ENCODE peak calls at places on chromosome 1, in eight cellular contexts. One of them, this sample, is unnamed.

GRCh38 chr1:21007876-21008275 is 168.8 kb downstream of the EIF4G3 start:
- DNase-seq in fibroblast of lung: no peak
- DNase-seq in fibroblast of the aortic adventitia: no peak
- DNase-seq in endothelial cell: no peak
- DNase-seq in glutamatergic neuron: no peak
- DNase-seq in GM12865: no peak
- DNase-seq in IMR-90: no peak
- DNase-seq in WERI-Rb-1: no peak
- DNase-seq in this sample: no peak

GRCh38 chr1:22807340-22807739 is 96.7 kb downstream of the EPHB2 start:
- DNase-seq in WERI-Rb-1: no peak
- DNase-seq in endothelial cell: no peak
- DNase-seq in glutamatergic neuron: no peak
- DNase-seq in GM12865: no peak
- DNase-seq in fibroblast of the aortic adventitia: no peak
- DNase-seq in IMR-90: no peak
- DNase-seq in fibroblast of lung: no peak
- DNase-seq in this sample: no peak

GRCh38 chr1:185049670-185050069 is 4.3 kb downstream of the RNF2 start:
- DNase-seq in fibroblast of the aortic adventitia: no peak
- DNase-seq in endothelial cell: no peak
- DNase-seq in IMR-90: no peak
- DNase-seq in WERI-Rb-1: no peak
- DNase-seq in fibroblast of lung: no peak
- DNase-seq in glutamatergic neuron: no peak
- DNase-seq in GM12865: no peak
- DNase-seq in this sample: no peak

GRCh38 chr1:242005866-242006565 is 7.1 kb upstream of the MAP1LC3C start:
- DNase-seq in WERI-Rb-1: no peak
- DNase-seq in glutamatergic neuron: no peak
- DNase-seq in GM12865: no peak
- DNase-seq in fibroblast of the aortic adventitia: peak
- DNase-seq in fibroblast of lung: no peak
- DNase-seq in IMR-90: no peak
- DNase-seq in endothelial cell: no peak
- DNase-seq in this sample: no peak

GRCh38 chr1:34176830-34177613 is at the start of gene C1orf94:
- DNase-seq in GM12865: no peak
- DNase-seq in WERI-Rb-1: no peak
- DNase-seq in endothelial cell: peak
- DNase-seq in fibroblast of lung: no peak
- DNase-seq in fibroblast of the aortic adventitia: no peak
- DNase-seq in IMR-90: no peak
- DNase-seq in glutamatergic neuron: peak
- DNase-seq in this sample: no peak

GRCh38 chr1:60279798-60280197 is 206.2 kb upstream of the C1orf87 start:
- DNase-seq in GM12865: no peak
- DNase-seq in fibroblast of the aortic adventitia: peak
- DNase-seq in endothelial cell: no peak
- DNase-seq in glutamatergic neuron: no peak
- DNase-seq in WERI-Rb-1: no peak
- DNase-seq in fibroblast of lung: peak
- DNase-seq in IMR-90: peak
- DNase-seq in this sample: no peak

GRCh38 chr1:9671377-9672140 is 20.0 kb downstream of the PIK3CD start:
- DNase-seq in glutamatergic neuron: no peak
- DNase-seq in IMR-90: peak
- DNase-seq in fibroblast of the aortic adventitia: no peak
- DNase-seq in fibroblast of lung: no peak
- DNase-seq in endothelial cell: no peak
- DNase-seq in WERI-Rb-1: peak
- DNase-seq in GM12865: no peak
- DNase-seq in this sample: no peak

GRCh38 chr1:12016182-12016581 is 3.1 kb upstream of the MIIP start:
- DNase-seq in GM12865: no peak
- DNase-seq in glutamatergic neuron: no peak
- DNase-seq in IMR-90: no peak
- DNase-seq in endothelial cell: no peak
- DNase-seq in fibroblast of lung: no peak
- DNase-seq in WERI-Rb-1: no peak
- DNase-seq in fibroblast of the aortic adventitia: no peak
- DNase-seq in this sample: no peak

GRCh38 chr1:85576642-85577420 is 3.7 kb upstream of the CCN1 start:
- DNase-seq in fibroblast of lung: peak
- DNase-seq in WERI-Rb-1: peak
- DNase-seq in glutamatergic neuron: peak
- DNase-seq in endothelial cell: peak
- DNase-seq in fibroblast of the aortic adventitia: peak
- DNase-seq in IMR-90: peak
- DNase-seq in GM12865: peak
- DNase-seq in this sample: peak

GRCh38 chr1:100383743-100384405 is 31.6 kb downstream of the CDC14A start:
- DNase-seq in IMR-90: no peak
- DNase-seq in fibroblast of the aortic adventitia: no peak
- DNase-seq in glutamatergic neuron: no peak
- DNase-seq in WERI-Rb-1: no peak
- DNase-seq in fibroblast of lung: no peak
- DNase-seq in endothelial cell: no peak
- DNase-seq in GM12865: no peak
- DNase-seq in this sample: no peak

GRCh38 chr1:62912028-62912638 is 128.2 kb downstream of the ATG4C start:
- DNase-seq in fibroblast of lung: peak
- DNase-seq in IMR-90: peak
- DNase-seq in glutamatergic neuron: no peak
- DNase-seq in endothelial cell: peak
- DNase-seq in WERI-Rb-1: no peak
- DNase-seq in fibroblast of the aortic adventitia: peak
- DNase-seq in GM12865: peak
- DNase-seq in this sample: no peak

GRCh38 chr1:35047188-35047858 is 15.6 kb upstream of the ZMYM6 start:
- DNase-seq in endothelial cell: no peak
- DNase-seq in IMR-90: peak
- DNase-seq in WERI-Rb-1: no peak
- DNase-seq in fibroblast of lung: peak
- DNase-seq in glutamatergic neuron: no peak
- DNase-seq in fibroblast of the aortic adventitia: peak
- DNase-seq in GM12865: no peak
- DNase-seq in this sample: no peak

GRCh38 chr1:35511305-35511704 is 45.9 kb downstream of the KIAA0319L start:
- DNase-seq in GM12865: no peak
- DNase-seq in glutamatergic neuron: no peak
- DNase-seq in fibroblast of the aortic adventitia: no peak
- DNase-seq in WERI-Rb-1: no peak
- DNase-seq in endothelial cell: no peak
- DNase-seq in fibroblast of lung: no peak
- DNase-seq in IMR-90: no peak
- DNase-seq in this sample: no peak

GRCh38 chr1:43550598-43551246 is 20.0 kb downstream of the PTPRF start:
- DNase-seq in WERI-Rb-1: no peak
- DNase-seq in fibroblast of the aortic adventitia: no peak
- DNase-seq in GM12865: no peak
- DNase-seq in glutamatergic neuron: no peak
- DNase-seq in IMR-90: no peak
- DNase-seq in endothelial cell: no peak
- DNase-seq in fibroblast of lung: no peak
- DNase-seq in this sample: no peak

GRCh38 chr1:171740987-171741871 is 636 bp downstream of the VAMP4 start:
- DNase-seq in IMR-90: peak
- DNase-seq in GM12865: peak
- DNase-seq in endothelial cell: peak
- DNase-seq in WERI-Rb-1: peak
- DNase-seq in fibroblast of lung: peak
- DNase-seq in fibroblast of the aortic adventitia: peak
- DNase-seq in glutamatergic neuron: peak
- DNase-seq in this sample: no peak

GRCh38 chr1:235553063-235553675 is 48.9 kb upstream of the B3GALNT2 start:
- DNase-seq in GM12865: no peak
- DNase-seq in WERI-Rb-1: peak
- DNase-seq in endothelial cell: no peak
- DNase-seq in fibroblast of lung: no peak
- DNase-seq in fibroblast of the aortic adventitia: no peak
- DNase-seq in IMR-90: no peak
- DNase-seq in glutamatergic neuron: no peak
- DNase-seq in this sample: no peak

GRCh38 chr1:235562589-235562988 is 58.3 kb upstream of the B3GALNT2 start:
- DNase-seq in endothelial cell: no peak
- DNase-seq in glutamatergic neuron: no peak
- DNase-seq in fibroblast of lung: no peak
- DNase-seq in fibroblast of the aortic adventitia: no peak
- DNase-seq in WERI-Rb-1: no peak
- DNase-seq in IMR-90: no peak
- DNase-seq in GM12865: no peak
- DNase-seq in this sample: no peak

GRCh38 chr1:235558783-235559182 is 54.5 kb upstream of the B3GALNT2 start:
- DNase-seq in WERI-Rb-1: no peak
- DNase-seq in GM12865: no peak
- DNase-seq in endothelial cell: no peak
- DNase-seq in fibroblast of lung: no peak
- DNase-seq in fibroblast of the aortic adventitia: no peak
- DNase-seq in IMR-90: no peak
- DNase-seq in glutamatergic neuron: no peak
- DNase-seq in this sample: no peak

GRCh38 chr1:235556807-235557206 is 52.6 kb upstream of the B3GALNT2 start:
- DNase-seq in endothelial cell: no peak
- DNase-seq in GM12865: no peak
- DNase-seq in IMR-90: no peak
- DNase-seq in glutamatergic neuron: no peak
- DNase-seq in fibroblast of the aortic adventitia: no peak
- DNase-seq in WERI-Rb-1: peak
- DNase-seq in fibroblast of lung: no peak
- DNase-seq in this sample: no peak

GRCh38 chr1:235557495-235557894 is 53.2 kb upstream of the B3GALNT2 start:
- DNase-seq in GM12865: no peak
- DNase-seq in fibroblast of lung: no peak
- DNase-seq in IMR-90: no peak
- DNase-seq in fibroblast of the aortic adventitia: no peak
- DNase-seq in endothelial cell: peak
- DNase-seq in glutamatergic neuron: peak
- DNase-seq in WERI-Rb-1: peak
- DNase-seq in this sample: no peak
- TF ChIP-seq CTCF in GM12865: peak
- TF ChIP-seq CTCF in fibroblast of lung: no peak
- TF ChIP-seq CTCF in IMR-90: no peak
- TF ChIP-seq CTCF in fibroblast of the aortic adventitia: no peak
- TF ChIP-seq CTCF in endothelial cell: peak
- TF ChIP-seq CTCF in glutamatergic neuron: no peak
- TF ChIP-seq CTCF in WERI-Rb-1: peak
- TF ChIP-seq CTCF in this sample: peak

DNA sequence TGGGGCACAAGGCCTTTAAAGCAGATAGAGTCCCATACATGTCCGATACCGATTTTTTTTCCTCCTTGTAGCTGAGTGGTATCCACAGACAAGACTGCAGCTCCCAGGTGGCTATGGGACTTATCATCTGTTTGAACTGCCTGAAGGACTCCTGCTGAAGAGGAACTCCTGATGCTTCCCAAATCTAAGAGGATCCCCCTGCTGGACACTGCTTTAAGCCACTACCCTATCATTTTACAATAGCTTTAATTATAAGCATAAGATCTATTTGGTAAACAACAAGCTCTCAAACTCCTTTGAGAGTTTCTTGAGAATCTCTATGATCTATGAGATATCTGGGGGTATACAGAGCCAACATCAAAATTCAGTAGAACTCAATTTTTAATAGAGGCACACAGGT is 11.7 kb downstream of the NDC1 start:
- DNase-seq in glutamatergic neuron: no peak
- DNase-seq in endothelial cell: no peak
- DNase-seq in fibroblast of the aortic adventitia: peak
- DNase-seq in GM12865: no peak
- DNase-seq in WERI-Rb-1: no peak
- DNase-seq in IMR-90: peak
- DNase-seq in fibroblast of lung: peak
- DNase-seq in this sample: no peak
- TF ChIP-seq CTCF in glutamatergic neuron: peak
- TF ChIP-seq CTCF in endothelial cell: no peak
- TF ChIP-seq CTCF in fibroblast of the aortic adventitia: peak
- TF ChIP-seq CTCF in GM12865: no peak
- TF ChIP-seq CTCF in WERI-Rb-1: peak
- TF ChIP-seq CTCF in IMR-90: peak
- TF ChIP-seq CTCF in fibroblast of lung: peak
- TF ChIP-seq CTCF in this sample: peak

DNA sequence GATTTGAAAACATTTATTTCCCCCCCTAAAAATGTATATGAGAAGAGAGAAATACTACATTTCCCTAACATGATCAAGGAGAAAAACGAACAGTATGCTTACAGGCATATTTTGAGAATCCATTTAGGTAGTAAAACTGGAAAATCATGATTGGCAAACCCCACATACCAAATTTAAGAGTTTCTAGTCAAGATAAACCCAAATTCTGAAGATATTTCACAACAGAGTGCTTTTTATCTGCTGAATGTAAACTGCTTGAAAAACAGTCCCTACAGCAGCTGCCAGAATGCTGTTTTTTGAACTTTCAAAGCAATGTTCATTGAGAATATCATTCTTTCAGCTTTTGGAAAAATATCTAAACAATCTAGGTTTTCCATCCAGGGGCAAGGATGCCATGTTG is 31.0 kb downstream of the ASH1L start:
- DNase-seq in WERI-Rb-1: no peak
- DNase-seq in fibroblast of lung: peak
- DNase-seq in endothelial cell: no peak
- DNase-seq in glutamatergic neuron: no peak
- DNase-seq in IMR-90: peak
- DNase-seq in fibroblast of the aortic adventitia: peak
- DNase-seq in GM12865: no peak
- DNase-seq in this sample: no peak
- TF ChIP-seq CTCF in WERI-Rb-1: no peak
- TF ChIP-seq CTCF in fibroblast of lung: no peak
- TF ChIP-seq CTCF in endothelial cell: no peak
- TF ChIP-seq CTCF in glutamatergic neuron: no peak
- TF ChIP-seq CTCF in IMR-90: no peak
- TF ChIP-seq CTCF in fibroblast of the aortic adventitia: no peak
- TF ChIP-seq CTCF in GM12865: no peak
- TF ChIP-seq CTCF in this sample: no peak

GRCh38 chr1:228263636-228264035 is 55.8 kb downstream of the OBSCN start:
- DNase-seq in IMR-90: no peak
- DNase-seq in WERI-Rb-1: no peak
- DNase-seq in GM12865: no peak
- DNase-seq in fibroblast of lung: no peak
- DNase-seq in fibroblast of the aortic adventitia: no peak
- DNase-seq in glutamatergic neuron: no peak
- DNase-seq in endothelial cell: no peak
- DNase-seq in this sample: no peak

GRCh38 chr1:228264100-228264816 is 56.4 kb downstream of the OBSCN start:
- DNase-seq in WERI-Rb-1: no peak
- DNase-seq in GM12865: no peak
- DNase-seq in glutamatergic neuron: no peak
- DNase-seq in fibroblast of the aortic adventitia: no peak
- DNase-seq in fibroblast of lung: no peak
- DNase-seq in IMR-90: no peak
- DNase-seq in endothelial cell: no peak
- DNase-seq in this sample: peak

GRCh38 chr1:228262475-228262874 is 54.6 kb downstream of the OBSCN start:
- DNase-seq in fibroblast of the aortic adventitia: no peak
- DNase-seq in WERI-Rb-1: no peak
- DNase-seq in glutamatergic neuron: no peak
- DNase-seq in fibroblast of lung: no peak
- DNase-seq in GM12865: no peak
- DNase-seq in IMR-90: no peak
- DNase-seq in endothelial cell: no peak
- DNase-seq in this sample: no peak

GRCh38 chr1:228267962-228268890 is 60.4 kb downstream of the OBSCN start:
- DNase-seq in GM12865: no peak
- DNase-seq in fibroblast of the aortic adventitia: no peak
- DNase-seq in WERI-Rb-1: no peak
- DNase-seq in fibroblast of lung: no peak
- DNase-seq in IMR-90: no peak
- DNase-seq in glutamatergic neuron: no peak
- DNase-seq in endothelial cell: peak
- DNase-seq in this sample: peak

GRCh38 chr1:228265167-228265566 is 57.3 kb downstream of the OBSCN start:
- DNase-seq in IMR-90: peak
- DNase-seq in WERI-Rb-1: no peak
- DNase-seq in glutamatergic neuron: no peak
- DNase-seq in fibroblast of the aortic adventitia: peak
- DNase-seq in GM12865: no peak
- DNase-seq in endothelial cell: no peak
- DNase-seq in fibroblast of lung: peak
- DNase-seq in this sample: no peak
- TF ChIP-seq CTCF in IMR-90: peak
- TF ChIP-seq CTCF in WERI-Rb-1: no peak
- TF ChIP-seq CTCF in glutamatergic neuron: no peak
- TF ChIP-seq CTCF in fibroblast of the aortic adventitia: peak
- TF ChIP-seq CTCF in GM12865: no peak
- TF ChIP-seq CTCF in endothelial cell: peak
- TF ChIP-seq CTCF in fibroblast of lung: peak
- TF ChIP-seq CTCF in this sample: peak

This sample was measured in osteocyte.